ENCODE peak calls at places on chromosomes 2 and 18, in seven cellular contexts. W, E, P, N, R, G and M are unnamed samples.

GRCh38 chr2:79638410-79638809 is 125.6 kb downstream of the CTNNA2 start:
- DNase-seq in E (no peak), N (no peak), R (no peak), G (no peak), P (no peak), W (no peak), M (no peak)

GRCh38 chr2:30255466-30256408 is 24.4 kb downstream of the LBH start:
- DNase-seq in W (no peak), E (no peak), R (no peak), G (no peak), N (no peak), P (no peak), M (no peak)

GRCh38 chr2:9052821-9053533 is 49.5 kb upstream of the MBOAT2 start:
- DNase-seq in E (no peak), W (no peak), P (no peak), G (no peak), R (no peak), N (no peak), M (no peak)

GRCh38 chr2:96687266-96687665 is 44.7 kb downstream of the FER1L5 start:
- DNase-seq in E (no peak), G (no peak), W (no peak), R (no peak), N (no peak), P (peak; percentile 55), M (no peak)

GRCh38 chr2:169091761-169092523 is 22.6 kb downstream of the DHRS9 start:
- DNase-seq in G (peak; percentile 90), W (no peak), P (no peak), R (peak; percentile 97), N (no peak), E (peak; percentile 3), M (no peak)

GRCh38 chr2:79876430-79876829 is 363.6 kb downstream of the CTNNA2 start:
- DNase-seq in P (no peak), G (peak; percentile 10), W (no peak), N (no peak), R (peak; percentile 32), E (peak; percentile 27), M (no peak)

GRCh38 chr2:102029952-102030351 is 38.2 kb downstream of the IL1R2 start:
- DNase-seq in P (no peak), G (no peak), N (no peak), E (no peak), R (no peak), W (no peak), M (no peak)

GRCh38 chr2:41924024-41924423 is 123.8 kb upstream of the PKDCC start:
- DNase-seq in R (no peak), W (no peak), P (peak; percentile 78), G (no peak), N (no peak), E (no peak), M (no peak)

GRCh38 chr2:174776686-174777085 is 12.4 kb upstream of the CHRNA1 start:
- DNase-seq in E (no peak), N (no peak), W (no peak), P (no peak), G (no peak), R (no peak), M (no peak)

GRCh38 chr2:239675856-239676715 is 275.3 kb upstream of the HDAC4 start:
- DNase-seq in W (no peak), P (no peak), R (no peak), E (no peak), N (peak; percentile 88), G (no peak), M (peak; percentile 43)

GRCh38 chr18:23712445-23712844 is 23.2 kb downstream of the LAMA3 start:
- DNase-seq in N (no peak), E (no peak), P (no peak), R (no peak), G (peak; percentile 53), W (no peak), M (no peak)

GRCh38 chr2:73987109-73987947 is 2.6 kb downstream of the TET3 start:
- DNase-seq in E (no peak), N (no peak), P (no peak), W (no peak), R (no peak), G (peak; percentile 54), M (peak; percentile 62)

GRCh38 chr2:20868377-20868776 is 45.5 kb upstream of the LDAH start:
- DNase-seq in N (no peak), R (no peak), P (no peak), G (no peak), E (no peak), W (no peak), M (no peak)

GRCh38 chr18:36331541-36331971 is 34.0 kb downstream of the FHOD3 start:
- DNase-seq in P (no peak), W (no peak), N (peak; percentile 91), G (no peak), E (no peak), R (no peak), M (peak; percentile 21)

GRCh38 chr2:50126845-50127244 is 905.1 kb downstream of the NRXN1 start:
- DNase-seq in R (no peak), E (no peak), P (no peak), G (no peak), N (no peak), W (no peak), M (no peak)

GRCh38 chr2:60046529-60046928 is 506.9 kb downstream of the BCL11A start:
- DNase-seq in G (no peak), N (no peak), P (no peak), E (no peak), R (no peak), W (no peak), M (no peak)
- TF ChIP-seq CTCF in G (no peak), N (no peak), P (no peak), E (no peak), R (no peak), W (no peak), M (no peak)

GRCh38 chr2:130328710-130329109 is 14.0 kb upstream of the IMP4 start:
- DNase-seq in R (peak; percentile 66), W (no peak), E (no peak), N (no peak), P (no peak), G (peak; percentile 36), M (no peak)

GRCh38 chr2:130332271-130333073 is 10.2 kb upstream of the IMP4 start:
- DNase-seq in E (peak; percentile 78), W (no peak), N (peak; percentile 89), G (peak; percentile 84), P (peak; percentile 88), R (peak; percentile 84), M (no peak)

DNA sequence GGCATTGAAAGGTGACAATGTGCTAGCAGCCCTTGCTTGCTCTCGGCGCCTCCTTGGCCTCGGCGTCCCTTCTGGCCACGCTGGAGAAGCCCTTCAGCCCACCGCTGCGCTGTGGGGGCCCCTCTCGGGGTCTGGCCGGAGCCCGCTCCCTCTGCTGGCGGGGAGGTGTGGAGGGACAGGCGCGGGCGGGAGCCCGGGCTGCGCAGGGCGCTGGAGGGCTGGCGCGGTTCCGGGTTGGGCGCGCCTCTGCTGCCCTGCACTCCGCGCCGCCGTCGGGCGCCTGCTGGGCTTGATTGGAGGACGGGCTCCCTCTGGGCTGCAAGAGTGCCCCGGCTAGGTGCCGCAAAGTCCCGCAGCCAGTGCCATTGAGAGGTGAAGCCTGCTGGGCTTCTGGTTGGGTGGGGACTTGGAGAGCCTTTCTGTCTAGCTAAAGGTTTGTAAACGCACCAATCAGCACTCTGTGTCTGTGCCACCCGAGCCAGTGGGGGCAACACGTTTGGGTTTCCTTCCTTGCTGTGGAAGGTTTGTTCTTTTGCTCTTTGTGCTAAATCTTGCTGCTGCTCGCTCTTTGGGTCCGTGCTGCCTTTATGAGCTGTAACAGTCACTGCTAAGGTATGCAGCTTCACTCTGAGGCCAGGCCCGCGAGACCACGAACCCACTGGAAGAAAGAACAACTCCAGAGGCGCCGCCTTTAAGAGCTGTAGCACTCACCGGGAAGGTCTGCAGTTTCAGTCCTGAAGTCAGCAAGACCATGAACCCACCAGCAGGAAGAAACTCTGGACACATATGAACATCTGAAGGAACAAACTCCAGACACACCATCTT is 14.8 kb upstream of the IMP4 start:
- DNase-seq in E (peak; percentile 33), G (peak; percentile 75), R (peak; percentile 47), P (no peak), N (no peak), W (no peak), M (no peak)
- TF ChIP-seq CTCF in E (peak; percentile 32), G (no peak), R (no peak), P (no peak), N (no peak), W (no peak), M (no peak)

GRCh38 chr2:200305797-200306718 is at the start of gene SPATS2L:
- DNase-seq in N (no peak), P (peak; percentile 93), R (peak; percentile 63), G (peak; percentile 84), W (no peak), E (peak; percentile 69), M (no peak)
- TF ChIP-seq CTCF in N (no peak), P (no peak), R (no peak), G (peak; percentile 17), W (no peak), E (peak; percentile 46), M (no peak)

DNA sequence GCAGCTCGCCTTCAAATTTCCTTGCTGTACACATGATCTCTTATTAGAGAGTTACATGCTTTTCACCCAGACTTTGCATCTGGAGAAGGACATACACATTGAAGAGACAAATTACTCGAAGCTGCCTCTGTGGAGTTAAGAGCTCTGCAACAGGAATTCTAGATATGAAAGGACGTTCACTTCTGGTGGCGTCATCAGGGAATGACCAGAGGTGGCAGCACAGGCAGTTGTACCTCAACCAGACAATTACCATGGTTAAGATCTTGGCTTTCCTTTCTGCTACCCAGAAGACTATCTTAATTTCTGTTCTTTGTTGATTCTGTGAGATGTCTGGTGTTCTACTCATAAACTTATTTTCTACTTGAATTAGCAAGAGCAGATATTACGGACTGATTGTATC is 39.1 kb upstream of the MC4R start:
- DNase-seq in G (no peak), R (peak; percentile 20), W (no peak), N (no peak), P (no peak), E (no peak), M (no peak)
- TF ChIP-seq CTCF in G (peak; percentile 46), R (no peak), W (no peak), N (no peak), P (no peak), E (peak; percentile 44), M (no peak)

GRCh38 chr2:236503583-236503982 is 66.0 kb upstream of the ACKR3 start:
- DNase-seq in W (no peak), P (no peak), R (no peak), N (no peak), E (no peak), G (no peak), M (no peak)

GRCh38 chr2:236501026-236501425 is 68.6 kb upstream of the ACKR3 start:
- DNase-seq in N (no peak), R (no peak), G (no peak), E (no peak), P (no peak), W (no peak), M (no peak)

GRCh38 chr2:236501531-236501930 is 68.1 kb upstream of the ACKR3 start:
- DNase-seq in N (no peak), W (no peak), G (no peak), P (no peak), R (no peak), E (no peak), M (no peak)

GRCh38 chr2:236505071-236505470 is 64.6 kb upstream of the ACKR3 start:
- DNase-seq in E (no peak), R (no peak), G (no peak), W (no peak), P (no peak), N (no peak), M (no peak)

GRCh38 chr2:236503100-236503499 is 66.5 kb upstream of the ACKR3 start:
- DNase-seq in G (no peak), N (no peak), P (no peak), W (no peak), E (no peak), R (no peak), M (no peak)
- TF ChIP-seq CTCF in G (peak; percentile 37), N (no peak), P (no peak), W (no peak), E (peak; percentile 32), R (peak; percentile 8), M (peak; percentile 12)